ENCODE peak calls at places on chromosomes 5 and 9, in nine cellular contexts. W, U, K, S, L, E, V, R and C are unnamed samples.

GRCh38 chr5:61280766-61281427 is 51.2 kb upstream of the ZSWIM6 start:
- DNase-seq in W (no peak), U (peak), K (no peak), S (no peak), L (peak), E (peak), V (no peak), R (no peak), C (no peak)

GRCh38 chr5:154276932-154277331 is 86.4 kb downstream of the GALNT10 start:
- DNase-seq in W (no peak), U (peak), K (no peak), S (no peak), L (no peak), E (peak), V (no peak), R (peak), C (no peak)

GRCh38 chr5:134438641-134439621 is 27.2 kb upstream of the CDKN2AIPNL start:
- DNase-seq in W (no peak), U (peak), K (peak), S (no peak), L (peak), E (peak), V (no peak), R (peak), C (no peak)

GRCh38 chr9:121073038-121073437 is 1.7 kb upstream of the CNTRL start:
- DNase-seq in W (no peak), U (no peak), K (no peak), S (no peak), L (no peak), E (peak), V (no peak), R (peak), C (peak)

GRCh38 chr9:77547113-77547731 is 100.9 kb downstream of the GNA14 start:
- DNase-seq in W (no peak), U (no peak), K (no peak), S (no peak), L (no peak), E (no peak), V (no peak), R (no peak), C (no peak)

GRCh38 chr5:345404-346195 is 24.1 kb downstream of the AHRR start:
- DNase-seq in W (no peak), U (no peak), K (peak), S (peak), L (no peak), E (no peak), V (peak), R (peak), C (no peak)

GRCh38 chr5:86679529-86679928 is 61.8 kb downstream of the COX7C start:
- DNase-seq in W (no peak), U (peak), K (peak), S (peak), L (peak), E (peak), V (peak), R (peak), C (peak)

GRCh38 chr9:132160802-132161742 is 786 bp upstream of the NTNG2 start:
- DNase-seq in W (peak), U (peak), K (no peak), S (peak), L (peak), E (peak), V (peak), R (peak), C (peak)

GRCh38 chr9:116697341-116697740 is 10.2 kb downstream of the TRIM32 start:
- DNase-seq in W (no peak), U (no peak), K (no peak), S (no peak), L (no peak), E (peak), V (no peak), R (peak), C (peak)

GRCh38 chr9:101485873-101486692 is 47.6 kb upstream of the RNF20 start:
- DNase-seq in W (no peak), U (peak), K (peak), S (no peak), L (peak), E (peak), V (no peak), R (peak), C (no peak)

GRCh38 chr5:175216991-175217390 is 227.0 kb downstream of the DRD1 start:
- DNase-seq in W (no peak), U (peak), K (no peak), S (no peak), L (no peak), E (peak), V (no peak), R (peak), C (no peak)

GRCh38 chr5:54722846-54723433 is 205.4 kb downstream of the SNX18 start:
- DNase-seq in W (no peak), U (peak), K (no peak), S (no peak), L (no peak), E (no peak), V (no peak), R (no peak), C (no peak)

GRCh38 chr9:107948086-107948485 is 458.5 kb upstream of the KLF4 start:
- DNase-seq in W (no peak), U (peak), K (no peak), S (no peak), L (no peak), E (no peak), V (no peak), R (no peak), C (no peak)

GRCh38 chr9:12889402-12890106 is 114.7 kb downstream of the LURAP1L start:
- DNase-seq in W (no peak), U (no peak), K (no peak), S (no peak), L (no peak), E (no peak), V (no peak), R (no peak), C (no peak)

GRCh38 chr5:174056064-174056842 is 10.7 kb downstream of the NSG2 start:
- DNase-seq in W (no peak), U (no peak), K (no peak), S (no peak), L (no peak), E (no peak), V (no peak), R (no peak), C (no peak)

GRCh38 chr5:150111121-150111520 is 24.8 kb upstream of the CSF1R start:
- DNase-seq in W (no peak), U (no peak), K (no peak), S (no peak), L (no peak), E (no peak), V (no peak), R (no peak), C (no peak)

GRCh38 chr5:134995850-134996402 is 28.2 kb downstream of the CATSPER3 start:
- DNase-seq in W (no peak), U (no peak), K (peak), S (no peak), L (no peak), E (no peak), V (peak), R (no peak), C (no peak)

GRCh38 chr5:131379723-131380122 is 115.9 kb downstream of the CDC42SE2 start:
- DNase-seq in W (no peak), U (peak), K (no peak), S (peak), L (no peak), E (peak), V (peak), R (no peak), C (no peak)

GRCh38 chr5:94832685-94833084 is 214.2 kb downstream of the SLF1 start:
- DNase-seq in W (no peak), U (no peak), K (no peak), S (no peak), L (peak), E (no peak), V (no peak), R (no peak), C (no peak)

GRCh38 chr9:84310903-84311302 is 29.7 kb downstream of the SLC28A3 start:
- DNase-seq in W (no peak), U (no peak), K (no peak), S (no peak), L (no peak), E (no peak), V (no peak), R (no peak), C (no peak)

GRCh38 chr9:4943346-4943745 is 41.7 kb upstream of the JAK2 start:
- DNase-seq in W (no peak), U (no peak), K (no peak), S (no peak), L (no peak), E (no peak), V (no peak), R (no peak), C (no peak)

GRCh38 chr5:14201325-14202061 is 58.4 kb downstream of the TRIO start:
- DNase-seq in W (no peak), U (no peak), K (no peak), S (no peak), L (no peak), E (peak), V (no peak), R (no peak), C (no peak)

GRCh38 chr5:143390941-143391340 is 12.5 kb downstream of the NR3C1 start:
- DNase-seq in W (no peak), U (no peak), K (no peak), S (no peak), L (no peak), E (no peak), V (no peak), R (no peak), C (no peak)

GRCh38 chr9:95167998-95168397 is 149.5 kb downstream of the FANCC start:
- DNase-seq in W (no peak), U (peak), K (peak), S (no peak), L (peak), E (peak), V (peak), R (peak), C (peak)

GRCh38 chr5:133390416-133391155 is 221.8 kb downstream of the FSTL4 start:
- DNase-seq in W (no peak), U (no peak), K (no peak), S (no peak), L (no peak), E (no peak), V (no peak), R (no peak), C (no peak)

GRCh38 chr5:72110401-72111013 is 3.2 kb downstream of the MAP1B start:
- DNase-seq in W (no peak), U (no peak), K (no peak), S (no peak), L (no peak), E (peak), V (no peak), R (no peak), C (no peak)